ENCODE peak calls at places on chromosomes 7 and 10, in six cellular contexts. One of them, this sample, is unnamed.

GRCh38 chr7:125112741-125113309 is 183.2 kb upstream of the POT1 start:
- DNase-seq in IMR-90: peak
- DNase-seq in fibroblast of lung: peak
- DNase-seq in Peyer's patch: no peak
- DNase-seq in hepatocyte: no peak
- DNase-seq in left ventricle myocardium inferior: no peak
- DNase-seq in this sample: no peak

GRCh38 chr10:128322950-128323349 is 196.7 kb upstream of the MKI67 start:
- DNase-seq in IMR-90: no peak
- DNase-seq in fibroblast of lung: no peak
- DNase-seq in Peyer's patch: no peak
- DNase-seq in hepatocyte: no peak
- DNase-seq in left ventricle myocardium inferior: no peak
- DNase-seq in this sample: no peak

GRCh38 chr7:138030679-138031351 is 28.9 kb upstream of the CREB3L2 start:
- DNase-seq in IMR-90: no peak
- DNase-seq in fibroblast of lung: no peak
- DNase-seq in Peyer's patch: peak
- DNase-seq in hepatocyte: peak
- DNase-seq in left ventricle myocardium inferior: no peak
- DNase-seq in this sample: no peak

GRCh38 chr10:72061491-72061890 is 26.9 kb downstream of the SPOCK2 start:
- DNase-seq in IMR-90: no peak
- DNase-seq in fibroblast of lung: no peak
- DNase-seq in Peyer's patch: no peak
- DNase-seq in hepatocyte: no peak
- DNase-seq in left ventricle myocardium inferior: no peak
- DNase-seq in this sample: no peak

GRCh38 chr7:27181795-27182275 is 3.2 kb downstream of the HOXA11 start:
- DNase-seq in IMR-90: no peak
- DNase-seq in fibroblast of lung: no peak
- DNase-seq in Peyer's patch: no peak
- DNase-seq in hepatocyte: no peak
- DNase-seq in left ventricle myocardium inferior: no peak
- DNase-seq in this sample: no peak

GRCh38 chr7:148856891-148857290 is 27.2 kb downstream of the EZH2 start:
- DNase-seq in IMR-90: peak
- DNase-seq in fibroblast of lung: no peak
- DNase-seq in Peyer's patch: no peak
- DNase-seq in hepatocyte: no peak
- DNase-seq in left ventricle myocardium inferior: no peak
- DNase-seq in this sample: no peak

GRCh38 chr7:18175801-18176450 is 148.3 kb upstream of the PRPS1L1 start:
- DNase-seq in IMR-90: no peak
- DNase-seq in fibroblast of lung: no peak
- DNase-seq in Peyer's patch: no peak
- DNase-seq in hepatocyte: no peak
- DNase-seq in left ventricle myocardium inferior: no peak
- DNase-seq in this sample: no peak

GRCh38 chr10:96413151-96413787 is 54.5 kb upstream of the OPALIN start:
- DNase-seq in IMR-90: no peak
- DNase-seq in fibroblast of lung: no peak
- DNase-seq in Peyer's patch: no peak
- DNase-seq in hepatocyte: no peak
- DNase-seq in left ventricle myocardium inferior: no peak
- DNase-seq in this sample: no peak

GRCh38 chr10:126504761-126505112 is 116.5 kb upstream of the ADAM12 start:
- DNase-seq in IMR-90: no peak
- DNase-seq in fibroblast of lung: no peak
- DNase-seq in Peyer's patch: no peak
- DNase-seq in hepatocyte: no peak
- DNase-seq in left ventricle myocardium inferior: peak
- DNase-seq in this sample: no peak

GRCh38 chr7:36085096-36085495 is 68.0 kb upstream of the EEPD1 start:
- DNase-seq in IMR-90: no peak
- DNase-seq in fibroblast of lung: no peak
- DNase-seq in Peyer's patch: no peak
- DNase-seq in hepatocyte: no peak
- DNase-seq in left ventricle myocardium inferior: no peak
- DNase-seq in this sample: no peak

GRCh38 chr7:73431041-73431835 is 2.3 kb upstream of the FZD9 start:
- DNase-seq in IMR-90: no peak
- DNase-seq in fibroblast of lung: no peak
- DNase-seq in Peyer's patch: no peak
- DNase-seq in hepatocyte: no peak
- DNase-seq in left ventricle myocardium inferior: no peak
- DNase-seq in this sample: no peak

GRCh38 chr7:142450206-142450605 is 192.3 kb upstream of the PRSS58 start:
- DNase-seq in IMR-90: no peak
- DNase-seq in fibroblast of lung: no peak
- DNase-seq in Peyer's patch: no peak
- DNase-seq in hepatocyte: no peak
- DNase-seq in left ventricle myocardium inferior: no peak
- DNase-seq in this sample: no peak

GRCh38 chr7:101790566-101791293 is 26.7 kb upstream of the CUX1 start:
- DNase-seq in IMR-90: no peak
- DNase-seq in fibroblast of lung: no peak
- DNase-seq in Peyer's patch: no peak
- DNase-seq in hepatocyte: no peak
- DNase-seq in left ventricle myocardium inferior: no peak
- DNase-seq in this sample: no peak

GRCh38 chr7:40428421-40428820 is 293.6 kb downstream of the SUGCT start:
- DNase-seq in IMR-90: no peak
- DNase-seq in fibroblast of lung: no peak
- DNase-seq in Peyer's patch: no peak
- DNase-seq in hepatocyte: no peak
- DNase-seq in left ventricle myocardium inferior: no peak
- DNase-seq in this sample: no peak

GRCh38 chr10:26697163-26697921 is at the start of gene PDSS1:
- DNase-seq in IMR-90: peak
- DNase-seq in fibroblast of lung: peak
- DNase-seq in Peyer's patch: peak
- DNase-seq in hepatocyte: peak
- DNase-seq in left ventricle myocardium inferior: peak
- DNase-seq in this sample: no peak

GRCh38 chr10:15427836-15428414 is 56.8 kb upstream of the FAM171A1 start:
- DNase-seq in IMR-90: peak
- DNase-seq in fibroblast of lung: peak
- DNase-seq in Peyer's patch: no peak
- DNase-seq in hepatocyte: peak
- DNase-seq in left ventricle myocardium inferior: no peak
- DNase-seq in this sample: no peak

GRCh38 chr7:99693427-99694200 is 13.8 kb upstream of the CYP3A5 start:
- DNase-seq in IMR-90: no peak
- DNase-seq in fibroblast of lung: no peak
- DNase-seq in Peyer's patch: no peak
- DNase-seq in hepatocyte: peak
- DNase-seq in left ventricle myocardium inferior: no peak
- DNase-seq in this sample: no peak

GRCh38 chr7:139752148-139752547 is 25.6 kb downstream of the HIPK2 start:
- DNase-seq in IMR-90: no peak
- DNase-seq in fibroblast of lung: no peak
- DNase-seq in Peyer's patch: no peak
- DNase-seq in hepatocyte: no peak
- DNase-seq in left ventricle myocardium inferior: no peak
- DNase-seq in this sample: no peak

DNA sequence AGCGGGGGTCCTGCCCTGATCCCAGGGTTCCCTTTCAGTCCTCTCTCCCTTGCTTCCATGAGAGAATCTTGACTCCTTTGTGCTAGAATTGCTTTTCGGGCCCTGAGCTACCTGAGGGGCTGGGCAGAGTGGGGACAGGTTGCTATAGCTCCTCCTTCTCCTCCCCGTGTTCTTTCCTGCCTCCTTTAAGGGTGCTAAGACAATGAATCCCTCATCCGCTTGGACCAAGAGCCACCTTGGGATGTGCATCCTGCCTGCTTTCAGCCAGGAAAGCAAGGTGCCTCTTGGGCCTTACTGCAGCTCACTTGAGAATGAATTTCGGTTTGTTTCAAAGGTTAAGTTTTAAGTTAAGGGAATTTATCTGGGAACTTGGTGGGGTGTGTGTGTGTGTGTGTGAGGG is 53.6 kb downstream of the ADRA2A start:
- DNase-seq in IMR-90: no peak
- DNase-seq in fibroblast of lung: no peak
- DNase-seq in Peyer's patch: no peak
- DNase-seq in hepatocyte: no peak
- DNase-seq in left ventricle myocardium inferior: no peak
- DNase-seq in this sample: no peak
- H3K4me3 ChIP-seq in IMR-90: no peak
- H3K4me3 ChIP-seq in fibroblast of lung: no peak
- H3K4me3 ChIP-seq in Peyer's patch: no peak
- H3K4me3 ChIP-seq in hepatocyte: no peak
- H3K4me3 ChIP-seq in left ventricle myocardium inferior: no peak
- H3K4me3 ChIP-seq in this sample: no peak

DNA sequence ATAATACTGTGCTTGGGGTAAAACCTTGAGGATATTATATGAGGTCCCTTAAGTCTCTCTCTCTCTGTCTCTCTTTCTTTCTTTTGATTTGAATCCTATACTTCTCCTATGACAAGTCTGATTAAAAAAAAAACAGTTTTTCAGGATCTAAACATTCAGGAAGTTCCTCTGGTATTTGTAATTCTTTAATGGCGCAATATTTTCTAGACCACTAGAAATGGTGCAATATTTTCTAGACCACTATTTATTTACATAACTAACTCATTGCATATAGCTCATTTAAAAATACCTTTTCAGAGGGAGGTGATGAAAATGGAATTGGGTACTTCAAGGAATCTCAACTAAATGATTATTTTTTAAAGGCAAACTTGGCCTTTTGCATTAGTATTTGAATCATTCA is 1235.3 kb downstream of the GATA3 start:
- DNase-seq in IMR-90: no peak
- DNase-seq in fibroblast of lung: peak
- DNase-seq in Peyer's patch: no peak
- DNase-seq in hepatocyte: no peak
- DNase-seq in left ventricle myocardium inferior: no peak
- DNase-seq in this sample: no peak
- H3K4me3 ChIP-seq in IMR-90: no peak
- H3K4me3 ChIP-seq in fibroblast of lung: no peak
- H3K4me3 ChIP-seq in Peyer's patch: no peak
- H3K4me3 ChIP-seq in hepatocyte: no peak
- H3K4me3 ChIP-seq in left ventricle myocardium inferior: no peak
- H3K4me3 ChIP-seq in this sample: no peak

GRCh38 chr10:3702056-3702546 is 82.9 kb downstream of the KLF6 start:
- DNase-seq in IMR-90: no peak
- DNase-seq in fibroblast of lung: no peak
- DNase-seq in Peyer's patch: no peak
- DNase-seq in hepatocyte: no peak
- DNase-seq in left ventricle myocardium inferior: no peak
- DNase-seq in this sample: no peak
- H3K4me3 ChIP-seq in IMR-90: no peak
- H3K4me3 ChIP-seq in fibroblast of lung: no peak
- H3K4me3 ChIP-seq in Peyer's patch: no peak
- H3K4me3 ChIP-seq in hepatocyte: no peak
- H3K4me3 ChIP-seq in left ventricle myocardium inferior: no peak
- H3K4me3 ChIP-seq in this sample: no peak

GRCh38 chr7:78769551-78770101 is 683.8 kb downstream of the MAGI2 start:
- DNase-seq in IMR-90: no peak
- DNase-seq in fibroblast of lung: peak
- DNase-seq in Peyer's patch: no peak
- DNase-seq in hepatocyte: no peak
- DNase-seq in left ventricle myocardium inferior: no peak
- DNase-seq in this sample: no peak
- H3K4me3 ChIP-seq in IMR-90: peak
- H3K4me3 ChIP-seq in fibroblast of lung: peak
- H3K4me3 ChIP-seq in Peyer's patch: no peak
- H3K4me3 ChIP-seq in hepatocyte: peak
- H3K4me3 ChIP-seq in left ventricle myocardium inferior: peak
- H3K4me3 ChIP-seq in this sample: peak

GRCh38 chr10:88370713-88371112 is 212.4 kb downstream of the RNLS start:
- DNase-seq in IMR-90: no peak
- DNase-seq in fibroblast of lung: no peak
- DNase-seq in Peyer's patch: no peak
- DNase-seq in hepatocyte: no peak
- DNase-seq in left ventricle myocardium inferior: no peak
- DNase-seq in this sample: no peak
- H3K4me3 ChIP-seq in IMR-90: no peak
- H3K4me3 ChIP-seq in fibroblast of lung: no peak
- H3K4me3 ChIP-seq in Peyer's patch: no peak
- H3K4me3 ChIP-seq in hepatocyte: no peak
- H3K4me3 ChIP-seq in left ventricle myocardium inferior: no peak
- H3K4me3 ChIP-seq in this sample: no peak

DNA sequence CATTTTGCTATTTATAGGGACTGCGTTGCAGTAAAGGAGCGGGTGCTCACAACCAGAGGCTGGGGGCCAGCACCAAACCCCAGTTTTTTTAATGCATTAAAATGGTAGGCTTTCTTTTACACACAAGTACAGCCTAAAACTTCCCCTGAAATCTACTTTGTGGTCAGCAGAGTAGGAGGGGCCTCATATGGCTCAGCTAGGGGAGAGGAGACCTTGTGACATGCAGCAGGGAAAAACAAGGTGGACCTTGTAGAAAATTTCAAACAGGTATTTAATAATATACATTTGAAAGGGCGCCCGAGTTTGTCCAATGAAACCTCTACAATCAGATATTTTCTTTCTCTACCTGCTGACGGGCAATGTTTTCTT is 1.4 kb downstream of the CCDC136 start:
- DNase-seq in IMR-90: no peak
- DNase-seq in fibroblast of lung: no peak
- DNase-seq in Peyer's patch: no peak
- DNase-seq in hepatocyte: no peak
- DNase-seq in left ventricle myocardium inferior: no peak
- DNase-seq in this sample: no peak
- H3K4me3 ChIP-seq in IMR-90: no peak
- H3K4me3 ChIP-seq in fibroblast of lung: no peak
- H3K4me3 ChIP-seq in Peyer's patch: no peak
- H3K4me3 ChIP-seq in hepatocyte: no peak
- H3K4me3 ChIP-seq in left ventricle myocardium inferior: no peak
- H3K4me3 ChIP-seq in this sample: no peak

GRCh38 chr10:70131560-70131937 is 1.1 kb downstream of the AIFM2 start:
- DNase-seq in IMR-90: no peak
- DNase-seq in fibroblast of lung: no peak
- DNase-seq in Peyer's patch: peak
- DNase-seq in hepatocyte: no peak
- DNase-seq in left ventricle myocardium inferior: no peak
- DNase-seq in this sample: no peak
- H3K4me3 ChIP-seq in IMR-90: no peak
- H3K4me3 ChIP-seq in fibroblast of lung: peak
- H3K4me3 ChIP-seq in Peyer's patch: peak
- H3K4me3 ChIP-seq in hepatocyte: no peak
- H3K4me3 ChIP-seq in left ventricle myocardium inferior: peak
- H3K4me3 ChIP-seq in this sample: peak

This sample was measured in thoracic aorta.